ENCODE peak calls at places on chromosomes 5 and 9, in five cellular contexts. One of them, this sample, is unnamed.

GRCh38 chr5:125042243-125042887 is 295.9 kb upstream of the ZNF608 start:
- DNase-seq in cardiac muscle cell: no peak
- DNase-seq in PC-9: no peak
- DNase-seq in transverse colon: no peak
- DNase-seq in fibroblast of mammary gland: peak
- DNase-seq in this sample: no peak

GRCh38 chr5:135569755-135570452 is 8.9 kb downstream of the CXCL14 start:
- DNase-seq in fibroblast of mammary gland: peak
- DNase-seq in PC-9: no peak
- DNase-seq in cardiac muscle cell: peak
- DNase-seq in transverse colon: peak
- DNase-seq in this sample: no peak

GRCh38 chr5:138438724-138439536 is at the start of gene REEP2:
- DNase-seq in PC-9: no peak
- DNase-seq in cardiac muscle cell: peak
- DNase-seq in transverse colon: peak
- DNase-seq in fibroblast of mammary gland: peak
- DNase-seq in this sample: no peak

GRCh38 chr5:172383231-172383802 is 71.0 kb downstream of the SH3PXD2B start:
- DNase-seq in fibroblast of mammary gland: peak
- DNase-seq in PC-9: peak
- DNase-seq in transverse colon: peak
- DNase-seq in cardiac muscle cell: no peak
- DNase-seq in this sample: no peak

GRCh38 chr9:104256031-104256709 is 162.1 kb downstream of the SMC2 start:
- DNase-seq in cardiac muscle cell: no peak
- DNase-seq in PC-9: no peak
- DNase-seq in fibroblast of mammary gland: peak
- DNase-seq in transverse colon: no peak
- DNase-seq in this sample: no peak

GRCh38 chr9:107905313-107906027 is 415.9 kb upstream of the KLF4 start:
- DNase-seq in cardiac muscle cell: no peak
- DNase-seq in transverse colon: no peak
- DNase-seq in fibroblast of mammary gland: peak
- DNase-seq in PC-9: no peak
- DNase-seq in this sample: no peak

GRCh38 chr9:79572032-79572890 is 496 bp downstream of the TLE4 start:
- DNase-seq in fibroblast of mammary gland: peak
- DNase-seq in PC-9: no peak
- DNase-seq in cardiac muscle cell: peak
- DNase-seq in transverse colon: peak
- DNase-seq in this sample: peak

GRCh38 chr9:109705515-109705914 is 74.5 kb upstream of the PALM2AKAP2 start:
- DNase-seq in cardiac muscle cell: peak
- DNase-seq in transverse colon: no peak
- DNase-seq in fibroblast of mammary gland: peak
- DNase-seq in PC-9: no peak
- DNase-seq in this sample: no peak

GRCh38 chr9:3467593-3468219 is 58.1 kb downstream of the RFX3 start:
- DNase-seq in PC-9: no peak
- DNase-seq in transverse colon: peak
- DNase-seq in cardiac muscle cell: peak
- DNase-seq in fibroblast of mammary gland: peak
- DNase-seq in this sample: no peak

GRCh38 chr9:6619909-6620308 is 25.6 kb downstream of the GLDC start:
- DNase-seq in transverse colon: no peak
- DNase-seq in fibroblast of mammary gland: no peak
- DNase-seq in cardiac muscle cell: no peak
- DNase-seq in PC-9: no peak
- DNase-seq in this sample: no peak

GRCh38 chr5:146588806-146589355 is 72.9 kb upstream of the GPR151 start:
- DNase-seq in cardiac muscle cell: no peak
- DNase-seq in fibroblast of mammary gland: no peak
- DNase-seq in transverse colon: no peak
- DNase-seq in PC-9: no peak
- DNase-seq in this sample: no peak

GRCh38 chr9:138059196-138059595 is 181.6 kb downstream of the CACNA1B start:
- DNase-seq in cardiac muscle cell: no peak
- DNase-seq in PC-9: no peak
- DNase-seq in transverse colon: no peak
- DNase-seq in fibroblast of mammary gland: no peak
- DNase-seq in this sample: no peak

GRCh38 chr5:143162810-143163209 is 240.7 kb downstream of the NR3C1 start:
- DNase-seq in PC-9: no peak
- DNase-seq in fibroblast of mammary gland: no peak
- DNase-seq in cardiac muscle cell: no peak
- DNase-seq in transverse colon: no peak
- DNase-seq in this sample: no peak

GRCh38 chr5:168455201-168455600 is 31.1 kb upstream of the RARS1 start:
- DNase-seq in fibroblast of mammary gland: no peak
- DNase-seq in cardiac muscle cell: no peak
- DNase-seq in PC-9: no peak
- DNase-seq in transverse colon: no peak
- DNase-seq in this sample: no peak

GRCh38 chr9:135157856-135158571 is 70.5 kb downstream of the OLFM1 start:
- DNase-seq in fibroblast of mammary gland: no peak
- DNase-seq in transverse colon: no peak
- DNase-seq in PC-9: no peak
- DNase-seq in cardiac muscle cell: no peak
- DNase-seq in this sample: no peak

GRCh38 chr5:143515829-143516228 is 112.3 kb upstream of the NR3C1 start:
- DNase-seq in transverse colon: no peak
- DNase-seq in PC-9: no peak
- DNase-seq in cardiac muscle cell: no peak
- DNase-seq in fibroblast of mammary gland: peak
- DNase-seq in this sample: no peak

GRCh38 chr9:31251386-31251785 is 1133.1 kb upstream of the ACO1 start:
- DNase-seq in cardiac muscle cell: no peak
- DNase-seq in transverse colon: no peak
- DNase-seq in PC-9: no peak
- DNase-seq in fibroblast of mammary gland: no peak
- DNase-seq in this sample: no peak

GRCh38 chr5:141077826-141078225 is 16.6 kb upstream of the PCDHB2 start:
- DNase-seq in transverse colon: no peak
- DNase-seq in cardiac muscle cell: no peak
- DNase-seq in fibroblast of mammary gland: no peak
- DNase-seq in PC-9: no peak
- DNase-seq in this sample: no peak
- H3K4me3 ChIP-seq in transverse colon: peak
- H3K4me3 ChIP-seq in cardiac muscle cell: no peak
- H3K4me3 ChIP-seq in fibroblast of mammary gland: no peak
- H3K4me3 ChIP-seq in PC-9: no peak
- H3K4me3 ChIP-seq in this sample: peak

GRCh38 chr9:133995012-133995896 is 3.1 kb upstream of the VAV2 start:
- DNase-seq in transverse colon: no peak
- DNase-seq in fibroblast of mammary gland: no peak
- DNase-seq in PC-9: no peak
- DNase-seq in cardiac muscle cell: no peak
- DNase-seq in this sample: no peak
- TF ChIP-seq CTCF in transverse colon: no peak
- TF ChIP-seq CTCF in fibroblast of mammary gland: peak
- TF ChIP-seq CTCF in PC-9: no peak
- TF ChIP-seq CTCF in cardiac muscle cell: no peak
- TF ChIP-seq CTCF in this sample: no peak

GRCh38 chr9:131704195-131704983 is 35.5 kb downstream of the RAPGEF1 start:
- DNase-seq in fibroblast of mammary gland: no peak
- DNase-seq in cardiac muscle cell: no peak
- DNase-seq in transverse colon: no peak
- DNase-seq in PC-9: no peak
- DNase-seq in this sample: no peak

GRCh38 chr9:131706608-131706970 is 33.3 kb downstream of the RAPGEF1 start:
- DNase-seq in fibroblast of mammary gland: no peak
- DNase-seq in cardiac muscle cell: no peak
- DNase-seq in transverse colon: peak
- DNase-seq in PC-9: no peak
- DNase-seq in this sample: no peak

GRCh38 chr9:131707050-131707449 is 32.8 kb downstream of the RAPGEF1 start:
- DNase-seq in cardiac muscle cell: no peak
- DNase-seq in fibroblast of mammary gland: no peak
- DNase-seq in PC-9: no peak
- DNase-seq in transverse colon: no peak
- DNase-seq in this sample: no peak

GRCh38 chr9:131702911-131703310 is 37.0 kb downstream of the RAPGEF1 start:
- DNase-seq in fibroblast of mammary gland: no peak
- DNase-seq in transverse colon: no peak
- DNase-seq in PC-9: no peak
- DNase-seq in cardiac muscle cell: no peak
- DNase-seq in this sample: no peak

DNA sequence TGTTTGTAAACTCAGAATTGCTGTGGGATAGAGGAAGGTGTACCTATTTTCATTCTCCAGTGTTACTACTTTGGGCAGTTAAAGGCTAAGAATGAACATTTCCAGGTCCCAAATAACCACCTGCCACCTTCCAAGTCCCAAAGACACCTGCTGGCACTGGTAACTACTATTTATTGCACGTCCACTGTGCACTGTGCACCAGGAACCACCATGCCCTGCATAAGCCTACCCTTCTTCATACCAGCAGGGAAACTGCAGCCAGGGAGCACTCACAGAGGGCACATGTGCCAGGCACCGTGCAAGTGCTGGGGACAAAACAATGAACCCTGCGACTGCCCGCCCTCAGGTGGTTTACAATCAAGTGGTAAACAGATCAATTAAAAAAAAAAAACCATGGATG is 34.9 kb downstream of the RAPGEF1 start:
- DNase-seq in PC-9: no peak
- DNase-seq in cardiac muscle cell: no peak
- DNase-seq in fibroblast of mammary gland: no peak
- DNase-seq in transverse colon: no peak
- DNase-seq in this sample: no peak
- H3K4me3 ChIP-seq in PC-9: no peak
- H3K4me3 ChIP-seq in cardiac muscle cell: no peak
- H3K4me3 ChIP-seq in fibroblast of mammary gland: no peak
- H3K4me3 ChIP-seq in transverse colon: no peak
- H3K4me3 ChIP-seq in this sample: no peak

DNA sequence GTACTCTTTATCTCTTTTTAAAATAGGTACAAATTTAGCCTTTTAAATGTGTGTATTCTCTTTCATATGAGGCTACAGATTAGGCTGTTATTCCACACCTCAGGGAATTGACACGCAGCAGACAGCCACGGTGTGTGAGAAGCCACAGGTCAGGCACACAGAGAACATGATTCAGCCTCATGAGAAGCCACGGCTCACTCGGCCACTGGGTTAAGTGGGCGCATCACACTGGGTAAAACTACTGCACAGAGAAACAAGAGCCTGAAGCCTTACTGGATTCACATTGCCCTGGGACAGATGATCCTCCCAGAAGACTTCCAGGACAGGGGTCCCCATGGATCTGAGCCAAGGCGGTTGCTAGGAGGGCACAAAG is 28.2 kb downstream of the LPCAT1 start:
- DNase-seq in PC-9: no peak
- DNase-seq in transverse colon: no peak
- DNase-seq in cardiac muscle cell: no peak
- DNase-seq in fibroblast of mammary gland: peak
- DNase-seq in this sample: no peak
- TF ChIP-seq CTCF in PC-9: no peak
- TF ChIP-seq CTCF in transverse colon: no peak
- TF ChIP-seq CTCF in cardiac muscle cell: no peak
- TF ChIP-seq CTCF in fibroblast of mammary gland: no peak
- TF ChIP-seq CTCF in this sample: no peak

GRCh38 chr5:177353093-177353492 is 1.6 kb upstream of the LMAN2 start:
- DNase-seq in cardiac muscle cell: no peak
- DNase-seq in PC-9: no peak
- DNase-seq in transverse colon: no peak
- DNase-seq in fibroblast of mammary gland: no peak
- DNase-seq in this sample: no peak

GRCh38 chr5:177355868-177356168 is 1.9 kb upstream of the RGS14 start:
- DNase-seq in cardiac muscle cell: no peak
- DNase-seq in PC-9: no peak
- DNase-seq in transverse colon: no peak
- DNase-seq in fibroblast of mammary gland: no peak
- DNase-seq in this sample: no peak

GRCh38 chr5:177354716-177355115 is 3.0 kb upstream of the RGS14 start:
- DNase-seq in cardiac muscle cell: no peak
- DNase-seq in PC-9: no peak
- DNase-seq in transverse colon: no peak
- DNase-seq in fibroblast of mammary gland: no peak
- DNase-seq in this sample: no peak

GRCh38 chr5:177355162-177355867 is 2.4 kb upstream of the RGS14 start:
- DNase-seq in cardiac muscle cell: no peak
- DNase-seq in fibroblast of mammary gland: no peak
- DNase-seq in PC-9: no peak
- DNase-seq in transverse colon: no peak
- DNase-seq in this sample: no peak

DNA sequence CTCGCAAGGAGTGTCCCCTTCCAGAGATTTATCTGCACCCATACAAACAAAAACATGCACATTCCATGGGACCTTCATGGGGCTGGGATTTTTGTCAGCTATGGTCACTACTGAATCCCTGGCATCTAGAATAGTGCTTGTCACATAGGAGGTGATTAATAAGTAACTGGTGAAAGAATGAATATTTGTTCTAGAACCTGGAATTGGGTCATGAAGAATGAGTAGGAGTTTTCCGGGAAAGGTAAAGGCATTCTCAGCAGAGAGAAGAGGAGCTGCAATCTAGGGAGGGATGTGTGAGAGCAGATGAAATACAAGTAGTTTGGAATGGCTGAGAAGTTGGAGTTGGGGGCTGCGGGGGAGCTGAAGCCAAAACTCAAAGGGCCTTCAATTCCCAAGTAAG is 2.8 kb upstream of the LMAN2 start:
- DNase-seq in cardiac muscle cell: no peak
- DNase-seq in transverse colon: no peak
- DNase-seq in PC-9: no peak
- DNase-seq in fibroblast of mammary gland: no peak
- DNase-seq in this sample: no peak
- H3K4me3 ChIP-seq in cardiac muscle cell: no peak
- H3K4me3 ChIP-seq in transverse colon: no peak
- H3K4me3 ChIP-seq in PC-9: no peak
- H3K4me3 ChIP-seq in fibroblast of mammary gland: no peak
- H3K4me3 ChIP-seq in this sample: no peak

DNA sequence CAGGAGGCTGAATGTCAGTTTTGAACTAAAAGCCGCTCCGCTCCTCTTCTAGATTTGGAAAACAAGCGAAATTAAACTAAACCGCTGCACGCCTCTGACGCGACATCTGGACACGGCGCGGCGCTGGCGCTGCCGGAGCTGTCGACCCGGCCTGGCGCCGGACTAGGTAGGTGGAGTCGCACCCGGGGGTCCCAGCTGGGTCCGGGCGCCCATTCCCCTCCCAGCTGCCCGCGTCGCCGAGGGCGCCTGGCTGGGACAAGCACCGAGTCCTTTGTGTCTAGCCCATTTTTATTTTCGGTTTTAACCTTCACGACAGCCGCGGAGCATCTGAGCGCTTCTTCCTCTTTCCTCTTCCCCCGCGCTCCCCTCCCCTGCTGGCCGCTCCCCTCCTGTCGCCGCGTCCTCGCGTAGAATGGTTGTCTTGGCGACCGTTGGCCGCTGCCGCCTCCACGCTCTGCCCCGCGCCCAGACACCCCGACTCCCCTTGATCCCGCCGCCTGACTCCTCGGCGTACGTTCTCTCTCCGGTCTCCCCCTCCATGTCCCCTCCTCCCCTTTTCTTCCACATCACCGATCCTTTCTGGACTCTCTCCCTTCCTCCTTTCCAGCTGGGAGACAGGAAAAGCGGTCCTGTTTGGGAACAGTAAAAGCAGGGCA is 533 bp downstream of the CDKN2B-AS1 start:
- DNase-seq in PC-9: peak
- DNase-seq in fibroblast of mammary gland: peak
- DNase-seq in transverse colon: peak
- DNase-seq in cardiac muscle cell: peak
- DNase-seq in this sample: no peak
- TF ChIP-seq CTCF in PC-9: no peak
- TF ChIP-seq CTCF in fibroblast of mammary gland: no peak
- TF ChIP-seq CTCF in transverse colon: no peak
- TF ChIP-seq CTCF in cardiac muscle cell: no peak
- TF ChIP-seq CTCF in this sample: no peak